ENCODE peak calls at places on chromosomes 5 and 9, in four cellular contexts. I, G, M and Y are unnamed samples. For H3K4me1, the result is how much of the 10 kb centered on the place peaks cover.

GRCh38 chr5:32420506-32420905 is 24.0 kb downstream of the ZFR start:
- DNase-seq in I (peak), G (no peak), M (no peak), Y (no peak)

GRCh38 chr5:41968153-41968723 is 43.2 kb downstream of the FBXO4 start:
- DNase-seq in I (no peak), G (no peak), M (peak), Y (peak)

GRCh38 chr9:136377351-136378170 is 4.1 kb upstream of the CARD9 start:
- DNase-seq in I (no peak), G (no peak), M (no peak), Y (no peak)

GRCh38 chr5:78060421-78060820 is 234.1 kb downstream of the AP3B1 start:
- DNase-seq in I (peak), G (peak), M (no peak), Y (no peak)

GRCh38 chr9:27436234-27436633 is 87.9 kb upstream of the IFNK start:
- DNase-seq in I (no peak), G (peak), M (no peak), Y (no peak)

GRCh38 chr9:22211588-22212360 is 202.7 kb upstream of the CDKN2B start:
- DNase-seq in I (peak), G (peak), M (no peak), Y (no peak)

GRCh38 chr5:144598451-144599068 is 427.9 kb downstream of the KCTD16 start:
- DNase-seq in I (no peak), G (no peak), M (peak), Y (peak)

GRCh38 chr9:130171226-130172148 is 717 bp upstream of the NCS1 start:
- DNase-seq in I (no peak), G (no peak), M (peak), Y (no peak)

GRCh38 chr5:181108578-181109165 is 22.3 kb downstream of the OR2V1 start:
- DNase-seq in I (no peak), G (no peak), M (no peak), Y (no peak)

GRCh38 chr5:93281980-93282772 is 298.8 kb downstream of the NR2F1-AS1 start:
- DNase-seq in I (no peak), G (no peak), M (no peak), Y (no peak)

GRCh38 chr9:133838859-133839507 is 100.8 kb upstream of the SARDH start:
- DNase-seq in I (no peak), G (no peak), M (no peak), Y (no peak)

GRCh38 chr9:135447126-135447525 is 32.5 kb upstream of the PPP1R26 start:
- DNase-seq in I (no peak), G (no peak), M (no peak), Y (no peak)

GRCh38 chr9:73714294-73714693 is 562.6 kb downstream of the ANXA1 start:
- DNase-seq in I (peak), G (peak), M (no peak), Y (no peak)

DNA sequence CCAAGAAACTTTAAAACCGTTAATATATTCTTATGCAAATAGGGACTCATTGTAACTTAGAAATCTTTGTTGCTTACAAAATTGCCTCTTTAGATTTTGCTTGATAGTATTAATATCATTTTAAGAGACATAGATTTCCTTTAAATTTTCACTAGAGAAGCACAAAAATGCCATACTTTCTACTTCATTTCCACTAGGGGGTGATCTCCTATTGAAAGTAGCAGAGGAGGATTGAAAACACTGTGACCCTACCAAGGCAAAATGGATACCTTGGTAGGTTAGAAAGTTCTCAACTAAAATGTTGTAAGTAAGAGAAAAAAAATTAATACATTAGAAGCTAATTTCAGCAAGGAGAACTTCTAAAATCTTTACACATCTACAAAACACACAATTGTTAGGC is 204.9 kb downstream of the CHSY3 start:
- DNase-seq in I (peak), G (peak), M (peak), Y (peak)
- H3K4me3 ChIP-seq in I (no peak), G (no peak), M (no peak), Y (no peak)

DNA sequence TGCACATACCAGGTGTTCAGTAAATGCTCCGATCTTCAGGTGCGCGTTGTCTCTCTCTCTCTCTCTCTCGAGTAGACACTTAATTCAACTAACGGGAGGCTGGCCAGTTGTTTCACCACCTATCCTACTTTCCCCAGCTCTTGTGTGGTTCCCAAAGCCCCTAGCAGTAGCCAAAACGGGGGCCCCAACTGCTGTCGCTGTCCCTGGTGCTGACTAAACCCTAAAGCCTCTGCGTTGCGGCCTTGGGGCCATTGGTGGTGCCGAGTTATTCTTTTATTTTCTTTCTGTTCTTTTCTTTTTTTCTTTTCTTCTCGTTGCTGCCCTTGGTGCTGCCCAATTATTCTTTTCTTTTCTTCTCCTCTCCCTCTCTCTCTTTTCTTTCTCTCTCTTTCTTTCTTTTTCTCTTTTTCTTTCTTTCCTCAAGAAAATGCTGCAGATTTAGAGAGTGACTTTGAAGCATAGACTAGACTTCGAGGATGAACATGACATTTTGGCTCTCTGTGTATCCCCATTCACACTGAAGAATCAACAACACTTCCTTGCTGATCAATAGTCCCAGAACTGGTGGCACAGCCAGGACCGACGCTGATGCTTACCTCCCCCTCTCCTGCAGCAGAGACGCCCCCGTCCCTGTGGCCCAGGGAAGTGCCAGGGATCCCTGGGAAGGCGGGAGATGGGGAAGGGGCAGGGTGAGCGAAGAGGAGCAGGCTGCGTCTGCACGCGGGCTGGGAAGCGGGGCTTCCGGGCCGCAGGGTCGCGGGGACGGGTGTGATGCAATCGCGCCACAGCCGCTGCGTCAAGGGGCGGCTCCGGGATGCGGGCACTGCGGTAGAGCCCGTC is at the start of gene FBLL1:
- DNase-seq in I (peak), G (no peak), M (peak), Y (peak)
- TF ChIP-seq EZH2 in I (peak), G (no peak), M (no peak), Y (peak)

DNA sequence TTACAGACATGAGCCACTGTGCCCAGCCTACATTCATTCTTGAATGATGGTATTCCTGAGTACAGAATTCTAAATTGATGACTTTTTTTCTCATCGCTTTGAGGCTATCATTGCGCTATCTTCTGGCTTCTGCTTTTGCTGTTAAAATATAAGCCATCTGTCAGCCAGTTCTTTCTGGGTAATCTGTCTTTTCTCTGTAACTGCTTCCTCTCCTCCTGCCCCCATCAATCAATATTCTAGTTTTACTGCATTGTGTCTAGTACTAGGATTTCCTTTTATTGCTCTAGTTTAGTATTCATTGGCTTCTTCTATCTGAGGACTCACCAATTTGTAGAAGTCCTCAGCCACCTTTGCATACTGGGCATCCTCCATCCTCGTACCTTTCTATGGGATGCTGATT is 88.9 kb downstream of the PLPP1 start:
- DNase-seq in I (no peak), G (no peak), M (no peak), Y (no peak)
- H3K4me1 ChIP-seq in I (under half), G (under half), M (under half), Y (under half)

GRCh38 chr5:73232266-73233041 is 59.5 kb downstream of the TMEM174 start:
- DNase-seq in I (peak), G (no peak), M (peak), Y (no peak)
- H3K4me3 ChIP-seq in I (no peak), G (no peak), M (peak), Y (no peak)

DNA sequence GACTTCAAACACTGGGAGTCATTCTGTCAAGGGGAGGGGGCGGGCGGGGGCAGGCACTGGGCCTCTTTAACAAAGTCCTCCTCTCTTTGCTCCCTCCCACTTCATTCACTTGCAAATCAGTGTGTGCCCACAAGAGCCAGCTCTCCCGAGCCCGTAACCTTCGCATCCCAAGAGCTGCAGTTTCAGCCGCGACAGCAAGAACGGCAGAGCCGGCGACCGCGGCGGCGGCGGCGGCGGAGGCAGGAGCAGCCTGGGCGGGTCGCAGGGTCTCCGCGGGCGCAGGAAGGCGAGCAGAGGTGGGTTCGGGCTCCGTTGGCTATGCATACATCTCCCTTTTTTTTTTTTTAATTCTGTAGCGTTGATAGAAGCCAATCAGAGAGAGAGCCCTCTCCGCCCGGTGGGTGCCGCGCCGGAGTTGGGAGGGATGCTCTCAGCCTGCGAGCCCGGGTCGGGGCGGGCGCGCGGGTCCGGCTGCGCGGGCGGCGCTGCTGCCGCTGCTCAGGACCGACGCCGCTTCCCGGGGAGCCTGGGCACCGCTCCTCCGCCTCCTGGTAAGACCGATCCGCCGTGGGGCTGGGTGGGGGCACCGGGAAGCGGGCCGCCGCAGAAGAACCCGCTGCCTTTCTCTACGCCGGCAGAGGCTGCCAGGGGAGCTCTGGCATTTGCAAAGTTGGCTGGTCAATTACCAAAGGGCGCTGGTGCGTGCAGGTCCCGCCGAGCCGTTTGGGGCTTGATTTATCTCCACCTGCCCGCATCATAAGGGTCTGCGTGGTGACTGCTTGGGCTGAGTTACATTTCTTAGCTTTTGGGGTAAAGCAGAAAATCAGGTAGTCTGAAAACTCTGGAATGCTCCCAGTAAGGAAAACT is at the start of gene CDH6:
- DNase-seq in I (peak), G (peak), M (peak), Y (peak)
- TF ChIP-seq EZH2 in I (no peak), G (peak), M (peak), Y (peak)

DNA sequence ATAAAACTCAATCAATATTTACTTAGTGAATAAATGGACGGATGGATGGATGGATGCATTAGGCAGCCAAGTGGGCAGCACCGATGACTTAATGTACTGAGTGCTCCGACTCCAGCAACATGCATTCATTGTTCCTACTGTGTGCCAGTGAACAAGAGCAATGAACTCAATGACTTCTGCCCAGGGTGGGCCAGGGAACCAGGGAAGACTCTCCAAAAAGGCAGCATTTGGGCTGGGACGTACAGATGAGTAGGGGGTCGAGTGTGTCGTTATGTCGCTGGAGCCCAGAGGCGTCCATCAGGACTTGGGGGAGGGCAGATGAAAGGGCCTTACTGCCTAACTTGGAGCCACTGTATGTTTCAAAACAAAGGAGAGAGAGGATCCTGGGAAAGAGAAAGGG is 126.4 kb downstream of the KCNIP1 start:
- DNase-seq in I (no peak), G (peak), M (no peak), Y (no peak)
- H3K4me1 ChIP-seq in I (under half), G (under half), M (under half), Y (under half)